ENCODE peak calls at places on chromosomes 11 and 22, in five cellular contexts. One of them, this sample, is unnamed.

GRCh38 chr11:1737080-1737757 is 13.2 kb downstream of the IFITM10 start:
- DNase-seq in mesothelial cell of epicardium: no peak
- DNase-seq in astrocyte: no peak
- DNase-seq in fibroblast of lung: no peak
- DNase-seq in fibroblast of mammary gland: no peak
- DNase-seq in this sample: no peak

GRCh38 chr11:47373876-47374820 is 4.2 kb downstream of the SPI1 start:
- DNase-seq in fibroblast of lung: peak; percentile 54
- DNase-seq in mesothelial cell of epicardium: peak; percentile 80
- DNase-seq in fibroblast of mammary gland: peak; percentile 67
- DNase-seq in astrocyte: peak; percentile 32
- DNase-seq in this sample: peak; percentile 83

GRCh38 chr11:834371-835316 is 1.9 kb downstream of the CD151 start:
- DNase-seq in fibroblast of mammary gland: peak; percentile 62
- DNase-seq in astrocyte: peak; percentile 67
- DNase-seq in mesothelial cell of epicardium: no peak
- DNase-seq in fibroblast of lung: peak; percentile 83
- DNase-seq in this sample: no peak

GRCh38 chr11:86291466-86292262 is 10.4 kb upstream of the HIKESHI start:
- DNase-seq in fibroblast of lung: peak; percentile 56
- DNase-seq in astrocyte: peak; percentile 34
- DNase-seq in fibroblast of mammary gland: peak; percentile 70
- DNase-seq in mesothelial cell of epicardium: no peak
- DNase-seq in this sample: no peak

GRCh38 chr11:72951193-72951592 is 137.0 kb downstream of the ATG16L2 start:
- DNase-seq in fibroblast of mammary gland: peak; percentile 64
- DNase-seq in astrocyte: no peak
- DNase-seq in mesothelial cell of epicardium: no peak
- DNase-seq in fibroblast of lung: no peak
- DNase-seq in this sample: no peak

GRCh38 chr11:22626573-22627239 is 1.1 kb upstream of the FANCF start:
- DNase-seq in fibroblast of lung: no peak
- DNase-seq in mesothelial cell of epicardium: no peak
- DNase-seq in fibroblast of mammary gland: no peak
- DNase-seq in astrocyte: no peak
- DNase-seq in this sample: no peak

GRCh38 chr22:35842519-35842913 is 124.8 kb downstream of the APOL5 start:
- DNase-seq in astrocyte: no peak
- DNase-seq in fibroblast of mammary gland: no peak
- DNase-seq in mesothelial cell of epicardium: no peak
- DNase-seq in fibroblast of lung: no peak
- DNase-seq in this sample: no peak

GRCh38 chr11:129252621-129253020 is 60.5 kb upstream of the ARHGAP32 start:
- DNase-seq in fibroblast of lung: no peak
- DNase-seq in mesothelial cell of epicardium: no peak
- DNase-seq in fibroblast of mammary gland: no peak
- DNase-seq in astrocyte: no peak
- DNase-seq in this sample: no peak

GRCh38 chr11:133946018-133946417 is 10.8 kb downstream of the IGSF9B start:
- DNase-seq in astrocyte: no peak
- DNase-seq in mesothelial cell of epicardium: no peak
- DNase-seq in fibroblast of mammary gland: no peak
- DNase-seq in fibroblast of lung: no peak
- DNase-seq in this sample: no peak

GRCh38 chr11:72844356-72844755 is 30.1 kb downstream of the ATG16L2 start:
- DNase-seq in fibroblast of lung: peak; percentile 57
- DNase-seq in fibroblast of mammary gland: peak; percentile 33
- DNase-seq in mesothelial cell of epicardium: no peak
- DNase-seq in astrocyte: peak; percentile 60
- DNase-seq in this sample: no peak

GRCh38 chr11:32154275-32154674 is 63.4 kb downstream of the RCN1 start:
- DNase-seq in mesothelial cell of epicardium: no peak
- DNase-seq in fibroblast of lung: peak; percentile 40
- DNase-seq in fibroblast of mammary gland: peak; percentile 32
- DNase-seq in astrocyte: peak; percentile 26
- DNase-seq in this sample: no peak
- TF ChIP-seq CTCF in mesothelial cell of epicardium: no peak
- TF ChIP-seq CTCF in fibroblast of lung: peak; percentile 10
- TF ChIP-seq CTCF in fibroblast of mammary gland: no peak
- TF ChIP-seq CTCF in astrocyte: no peak
- TF ChIP-seq CTCF in this sample: no peak

GRCh38 chr11:78909386-78909785 is 334.7 kb upstream of the NARS2 start:
- DNase-seq in fibroblast of lung: no peak
- DNase-seq in astrocyte: no peak
- DNase-seq in fibroblast of mammary gland: no peak
- DNase-seq in mesothelial cell of epicardium: no peak
- DNase-seq in this sample: no peak
- TF ChIP-seq CTCF in fibroblast of lung: no peak
- TF ChIP-seq CTCF in astrocyte: no peak
- TF ChIP-seq CTCF in fibroblast of mammary gland: no peak
- TF ChIP-seq CTCF in mesothelial cell of epicardium: no peak
- TF ChIP-seq CTCF in this sample: no peak

DNA sequence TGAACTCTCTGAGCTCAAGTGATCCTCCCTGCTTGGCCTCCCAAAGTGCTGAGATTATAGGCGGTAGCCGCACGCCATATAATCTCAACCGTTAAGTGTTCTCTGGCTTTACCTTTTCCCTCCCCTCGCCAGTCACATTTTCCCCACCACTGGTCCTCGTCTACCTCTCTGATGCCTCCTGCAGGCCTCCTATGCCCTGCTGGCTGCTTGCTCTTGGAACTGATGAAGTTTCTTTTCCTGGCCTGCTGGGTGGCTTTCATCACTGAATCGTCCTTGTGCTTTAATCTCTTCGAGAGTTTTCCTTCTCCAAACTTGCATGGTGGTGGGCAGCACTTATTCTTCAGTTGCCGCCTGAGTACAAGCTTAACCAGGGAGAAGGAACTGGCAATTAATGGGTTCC is 1.4 kb downstream of the C22orf31 start:
- DNase-seq in fibroblast of mammary gland: no peak
- DNase-seq in astrocyte: no peak
- DNase-seq in mesothelial cell of epicardium: no peak
- DNase-seq in fibroblast of lung: no peak
- DNase-seq in this sample: no peak
- TF ChIP-seq CTCF in fibroblast of mammary gland: no peak
- TF ChIP-seq CTCF in astrocyte: no peak
- TF ChIP-seq CTCF in mesothelial cell of epicardium: no peak
- TF ChIP-seq CTCF in fibroblast of lung: no peak
- TF ChIP-seq CTCF in this sample: no peak

DNA sequence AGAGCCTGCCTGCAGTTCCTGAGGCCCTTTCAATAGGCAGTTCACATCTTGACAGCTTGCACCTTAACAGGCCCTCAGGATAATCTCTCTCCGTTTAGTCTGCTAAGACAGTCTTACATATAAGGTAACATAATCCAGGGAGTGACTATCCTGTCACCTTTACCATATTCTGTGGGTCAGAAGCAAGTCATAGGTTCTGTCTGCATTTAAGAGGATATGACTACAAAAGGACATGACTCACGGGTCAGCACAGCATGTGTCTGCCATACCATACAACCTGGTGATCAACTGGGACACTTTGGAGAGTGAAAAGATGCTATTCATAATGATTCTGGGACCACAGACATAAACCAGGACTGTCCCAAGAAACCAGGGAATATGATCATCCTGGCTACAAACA is 611.1 kb downstream of the SOX6 start:
- DNase-seq in fibroblast of mammary gland: no peak
- DNase-seq in astrocyte: no peak
- DNase-seq in fibroblast of lung: peak; percentile 23
- DNase-seq in mesothelial cell of epicardium: no peak
- DNase-seq in this sample: no peak
- TF ChIP-seq CTCF in fibroblast of mammary gland: no peak
- TF ChIP-seq CTCF in astrocyte: no peak
- TF ChIP-seq CTCF in fibroblast of lung: no peak
- TF ChIP-seq CTCF in mesothelial cell of epicardium: no peak
- TF ChIP-seq CTCF in this sample: no peak

GRCh38 chr11:75949023-75949672 is 134.1 kb downstream of the UVRAG start:
- DNase-seq in mesothelial cell of epicardium: no peak
- DNase-seq in fibroblast of mammary gland: peak; percentile 67
- DNase-seq in astrocyte: no peak
- DNase-seq in fibroblast of lung: peak; percentile 20
- DNase-seq in this sample: no peak

GRCh38 chr11:75954039-75954438 is 139.0 kb downstream of the UVRAG start:
- DNase-seq in astrocyte: no peak
- DNase-seq in fibroblast of lung: peak; percentile 19
- DNase-seq in fibroblast of mammary gland: no peak
- DNase-seq in mesothelial cell of epicardium: no peak
- DNase-seq in this sample: no peak

GRCh38 chr11:75945925-75946324 is 130.9 kb downstream of the UVRAG start:
- DNase-seq in fibroblast of lung: no peak
- DNase-seq in fibroblast of mammary gland: no peak
- DNase-seq in mesothelial cell of epicardium: no peak
- DNase-seq in astrocyte: no peak
- DNase-seq in this sample: no peak

GRCh38 chr11:75946531-75947530 is 131.8 kb downstream of the UVRAG start:
- DNase-seq in mesothelial cell of epicardium: no peak
- DNase-seq in astrocyte: peak; percentile 80
- DNase-seq in fibroblast of lung: peak; percentile 84
- DNase-seq in fibroblast of mammary gland: peak; percentile 62
- DNase-seq in this sample: no peak

GRCh38 chr11:75950141-75950540 is 135.1 kb downstream of the UVRAG start:
- DNase-seq in fibroblast of mammary gland: no peak
- DNase-seq in astrocyte: no peak
- DNase-seq in mesothelial cell of epicardium: no peak
- DNase-seq in fibroblast of lung: no peak
- DNase-seq in this sample: no peak
- TF ChIP-seq CTCF in fibroblast of mammary gland: no peak
- TF ChIP-seq CTCF in astrocyte: no peak
- TF ChIP-seq CTCF in mesothelial cell of epicardium: no peak
- TF ChIP-seq CTCF in fibroblast of lung: no peak
- TF ChIP-seq CTCF in this sample: no peak

GRCh38 chr11:122578168-122578825 is 77.2 kb upstream of the UBASH3B start:
- DNase-seq in astrocyte: no peak
- DNase-seq in fibroblast of lung: peak; percentile 35
- DNase-seq in mesothelial cell of epicardium: no peak
- DNase-seq in fibroblast of mammary gland: peak; percentile 10
- DNase-seq in this sample: no peak
- TF ChIP-seq CTCF in astrocyte: peak; percentile 17
- TF ChIP-seq CTCF in fibroblast of lung: no peak
- TF ChIP-seq CTCF in mesothelial cell of epicardium: no peak
- TF ChIP-seq CTCF in fibroblast of mammary gland: peak; percentile 16
- TF ChIP-seq CTCF in this sample: no peak

GRCh38 chr22:28772633-28773460 is at the start of gene CCDC117:
- DNase-seq in astrocyte: peak; percentile 93
- DNase-seq in fibroblast of mammary gland: peak; percentile 94
- DNase-seq in fibroblast of lung: peak; percentile 95
- DNase-seq in mesothelial cell of epicardium: peak; percentile 83
- DNase-seq in this sample: peak; percentile 95
- TF ChIP-seq CTCF in astrocyte: no peak
- TF ChIP-seq CTCF in fibroblast of mammary gland: no peak
- TF ChIP-seq CTCF in fibroblast of lung: no peak
- TF ChIP-seq CTCF in mesothelial cell of epicardium: no peak
- TF ChIP-seq CTCF in this sample: peak; percentile 57